ENCODE peak calls at places on chromosomes 12 and 14, in eight cellular contexts. L is psoas muscle, U is spleen, N is astrocyte, M is cardiac muscle cell, Q is GM23338, I is H9, O is pancreas. A is an unnamed sample. For H3K4me1, the result is how much of the 10 kb centered on the place peaks cover.

GRCh38 chr12:44015333-44015941 is 179.6 kb downstream of the TMEM117 start:
- DNase-seq in L (no peak), U (no peak), N (peak), M (peak), Q (peak), I (no peak), O (no peak), A (no peak)

GRCh38 chr12:92987362-92987761 is 58.3 kb upstream of the EEA1 start:
- DNase-seq in L (no peak), U (no peak), N (peak), M (peak), Q (peak), I (no peak), O (no peak), A (no peak)

GRCh38 chr12:58242803-58243628 is 301.6 kb downstream of the ATP23 start:
- DNase-seq in L (no peak), U (no peak), N (peak), M (no peak), Q (no peak), I (no peak), O (no peak), A (no peak)

GRCh38 chr14:104979758-104980591 is 1.8 kb upstream of the AHNAK2 start:
- DNase-seq in L (peak), U (peak), N (peak), M (peak), Q (no peak), I (peak), O (peak), A (no peak)

GRCh38 chr14:55832122-55832911 is 252.3 kb downstream of the KTN1 start:
- DNase-seq in L (no peak), U (no peak), N (no peak), M (no peak), Q (no peak), I (no peak), O (no peak), A (no peak)

GRCh38 chr14:30737916-30738315 is 115.8 kb downstream of the SCFD1 start:
- DNase-seq in L (no peak), U (no peak), N (no peak), M (no peak), Q (no peak), I (no peak), O (no peak), A (no peak)

GRCh38 chr14:71441142-71441541 is 491.1 kb upstream of the RGS6 start:
- DNase-seq in L (no peak), U (no peak), N (no peak), M (no peak), Q (no peak), I (no peak), O (no peak), A (no peak)

GRCh38 chr12:79932393-79932792 is 2.5 kb downstream of the PPP1R12A start:
- DNase-seq in L (no peak), U (no peak), N (no peak), M (no peak), Q (no peak), I (no peak), O (no peak), A (no peak)

GRCh38 chr14:24243336-24243836 is 963 bp upstream of the TINF2 start:
- DNase-seq in L (peak), U (peak), N (peak), M (no peak), Q (peak), I (no peak), O (no peak), A (no peak)

GRCh38 chr12:56941299-56942017 is 7.2 kb upstream of the SDR9C7 start:
- DNase-seq in L (no peak), U (no peak), N (peak), M (peak), Q (no peak), I (peak), O (no peak), A (peak)

GRCh38 chr12:93621986-93622385 is 49.5 kb downstream of the SOCS2 start:
- DNase-seq in L (no peak), U (no peak), N (peak), M (peak), Q (no peak), I (no peak), O (no peak), A (no peak)

GRCh38 chr14:103020271-103020910 is 37.0 kb downstream of the CDC42BPB start:
- DNase-seq in L (no peak), U (peak), N (no peak), M (no peak), Q (no peak), I (no peak), O (no peak), A (no peak)

GRCh38 chr14:50045039-50045711 is 71.2 kb downstream of the VCPKMT start:
- DNase-seq in L (peak), U (peak), N (peak), M (peak), Q (no peak), I (no peak), O (peak), A (no peak)

GRCh38 chr14:89283327-89284060 is 133.5 kb downstream of the FOXN3 start:
- DNase-seq in L (no peak), U (no peak), N (no peak), M (no peak), Q (no peak), I (no peak), O (no peak), A (no peak)

GRCh38 chr14:28754209-28754985 is 12.2 kb upstream of the FOXG1 start:
- DNase-seq in L (no peak), U (no peak), N (no peak), M (peak), Q (peak), I (peak), O (no peak), A (no peak)

GRCh38 chr14:79056879-79057278 is 886.7 kb downstream of the NRXN3 start:
- DNase-seq in L (no peak), U (no peak), N (peak), M (no peak), Q (no peak), I (no peak), O (no peak), A (no peak)

GRCh38 chr12:103855036-103855712 is 14.1 kb upstream of the NT5DC3 start:
- DNase-seq in L (no peak), U (no peak), N (peak), M (peak), Q (no peak), I (no peak), O (no peak), A (no peak)

GRCh38 chr12:19759229-19759628 is 319.9 kb downstream of the AEBP2 start:
- DNase-seq in L (no peak), U (no peak), N (peak), M (peak), Q (no peak), I (no peak), O (no peak), A (no peak)

GRCh38 chr14:94598816-94599655 is 13.2 kb upstream of the SERPINA3 start:
- DNase-seq in L (peak), U (no peak), N (peak), M (peak), Q (peak), I (peak), O (peak), A (peak)

GRCh38 chr12:68175566-68176033 is 16.1 kb upstream of the IFNG start:
- DNase-seq in L (no peak), U (no peak), N (no peak), M (no peak), Q (no peak), I (no peak), O (no peak), A (no peak)

GRCh38 chr12:121903202-121903601 is 14.6 kb downstream of the PSMD9 start:
- DNase-seq in L (no peak), U (no peak), N (no peak), M (no peak), Q (peak), I (no peak), O (no peak), A (no peak)

GRCh38 chr14:68139466-68140110 is 320.0 kb downstream of the RAD51B start:
- DNase-seq in L (no peak), U (no peak), N (no peak), M (no peak), Q (no peak), I (no peak), O (no peak), A (no peak)

GRCh38 chr12:46259713-46260112 is 9.1 kb downstream of the SLC38A1 start:
- DNase-seq in L (no peak), U (no peak), N (no peak), M (no peak), Q (no peak), I (no peak), O (no peak), A (no peak)
- H3K4me1 ChIP-seq in L (under half), U (under half), N (under half), M (half or more), Q (half or more), I (under half), O (under half), A (under half)

GRCh38 chr12:106248849-106249371 is 1.1 kb upstream of the CKAP4 start:
- DNase-seq in L (no peak), U (peak), N (peak), M (peak), Q (no peak), I (no peak), O (no peak), A (peak)
- TF ChIP-seq CTCF in L (no peak), U (no peak), N (no peak), M (no peak), Q (no peak), I (no peak), O (no peak), A (no peak)

GRCh38 chr12:50530532-50530931 is 25.7 kb downstream of the DIP2B start:
- DNase-seq in L (no peak), U (no peak), N (no peak), M (no peak), Q (no peak), I (no peak), O (no peak), A (no peak)
- H3K4me1 ChIP-seq in L (under half), U (under half), N (under half), M (under half), Q (under half), I (under half), O (half or more), A (under half)

DNA sequence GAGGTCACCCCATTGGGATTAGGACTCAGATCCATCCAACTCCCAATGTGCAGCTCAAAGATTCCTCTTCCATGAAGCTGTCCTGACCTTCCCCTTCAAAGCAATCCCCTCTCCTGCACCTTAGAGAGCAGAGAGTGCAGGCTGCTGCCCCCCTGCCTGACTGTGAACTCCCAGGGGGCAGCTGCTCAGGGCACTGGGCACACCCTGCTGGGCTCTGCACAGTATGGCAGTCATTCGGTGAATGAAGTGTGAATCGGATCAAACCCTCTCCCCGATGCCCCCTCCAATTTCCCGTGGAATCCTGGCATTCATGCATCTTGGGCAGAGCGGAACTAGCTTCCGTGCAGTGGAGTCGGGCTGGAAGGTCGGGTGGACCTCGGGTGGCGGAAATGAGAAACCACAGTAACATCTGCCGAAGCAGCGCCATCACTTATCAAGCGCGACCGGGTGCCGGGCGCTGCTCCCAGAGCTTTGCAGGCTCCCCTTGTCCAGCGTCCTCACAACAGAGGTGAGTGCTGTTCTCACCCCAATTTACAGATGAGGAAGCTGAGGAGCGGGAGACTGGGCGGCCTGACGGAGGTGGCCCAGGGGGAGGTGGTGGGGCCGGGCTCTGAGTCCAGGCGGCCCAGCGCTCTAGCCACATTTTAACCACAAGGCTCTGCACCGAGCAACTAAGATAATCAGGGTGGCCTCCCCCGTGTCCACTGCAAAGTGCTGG is 14.7 kb downstream of the GALNT9 start:
- DNase-seq in L (peak), U (peak), N (no peak), M (no peak), Q (no peak), I (no peak), O (peak), A (no peak)
- TF ChIP-seq CTCF in L (no peak), U (no peak), N (no peak), M (no peak), Q (peak), I (no peak), O (no peak), A (no peak)

DNA sequence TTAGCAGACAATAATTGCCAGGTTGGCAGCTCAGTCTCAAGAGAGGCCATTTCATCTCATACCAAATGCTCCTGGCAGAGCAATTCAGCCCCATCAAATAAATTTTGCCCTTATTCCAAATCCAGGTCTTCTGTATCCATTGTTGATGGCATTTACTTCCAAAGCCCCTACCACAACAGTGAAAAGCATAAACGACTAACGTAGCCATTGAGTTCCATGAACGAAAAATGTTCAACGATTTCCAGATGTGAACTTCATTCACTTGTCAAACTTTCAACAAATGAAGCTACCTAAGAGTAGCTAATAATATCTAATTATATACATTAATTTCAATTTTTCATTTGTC is 3.0 kb upstream of the GCN1 start:
- DNase-seq in L (no peak), U (no peak), N (no peak), M (no peak), Q (no peak), I (no peak), O (no peak), A (no peak)
- H3K4me1 ChIP-seq in L (half or more), U (half or more), N (under half), M (under half), Q (under half), I (under half), O (under half), A (half or more)

GRCh38 chr14:36863271-36863670 is 201.6 kb downstream of the PAX9 start:
- DNase-seq in L (no peak), U (no peak), N (no peak), M (no peak), Q (no peak), I (no peak), O (no peak), A (no peak)
- TF ChIP-seq CTCF in L (no peak), U (no peak), N (no peak), M (no peak), Q (peak), I (peak), O (no peak), A (no peak)

GRCh38 chr12:76792828-76793227 is 28.9 kb downstream of the ZDHHC17 start:
- DNase-seq in L (no peak), U (no peak), N (no peak), M (no peak), Q (no peak), I (no peak), O (no peak), A (no peak)
- H3K4me1 ChIP-seq in L (under half), U (under half), N (under half), M (under half), Q (under half), I (under half), O (under half), A (under half)

A was measured in vagina.